ENCODE peak calls at places on chromosomes 2 and 18, in five cellular contexts. M, A, D, B and X are unnamed samples.

GRCh38 chr2:196170681-196171247 is 614 bp downstream of the STK17B start:
- DNase-seq in M (no peak), A (peak; percentile 68), D (peak; percentile 29), B (peak; percentile 85), X (peak; percentile 17)

GRCh38 chr2:61762292-61762691 is 91.6 kb downstream of the FAM161A start:
- DNase-seq in M (no peak), A (no peak), D (no peak), B (no peak), X (no peak)

GRCh38 chr2:230234845-230235244 is 9.3 kb downstream of the SP140 start:
- DNase-seq in M (no peak), A (no peak), D (no peak), B (no peak), X (no peak)

GRCh38 chr2:63408530-63408929 is 179.7 kb downstream of the WDPCP start:
- DNase-seq in M (no peak), A (no peak), D (no peak), B (no peak), X (no peak)

GRCh38 chr2:120589782-120590608 is 145.7 kb upstream of the GLI2 start:
- DNase-seq in M (no peak), A (no peak), D (no peak), B (peak; percentile 56), X (no peak)

GRCh38 chr2:107681946-107682345 is 144.7 kb upstream of the RGPD4 start:
- DNase-seq in M (no peak), A (no peak), D (peak; percentile 39), B (no peak), X (no peak)

GRCh38 chr2:68385232-68385906 is 20.3 kb downstream of the PLEK start:
- DNase-seq in M (no peak), A (no peak), D (no peak), B (no peak), X (no peak)

GRCh38 chr2:178008636-178009289 is 63.8 kb downstream of the PDE11A start:
- DNase-seq in M (no peak), A (no peak), D (no peak), B (no peak), X (no peak)

GRCh38 chr2:31475692-31476091 is 61.1 kb upstream of the XDH start:
- DNase-seq in M (no peak), A (no peak), D (no peak), B (no peak), X (no peak)

GRCh38 chr2:207483477-207483876 is 46.3 kb upstream of the CREB1 start:
- DNase-seq in M (no peak), A (no peak), D (no peak), B (peak; percentile 92), X (no peak)

GRCh38 chr2:26174691-26175181 is 1.8 kb downstream of the GAREM2 start:
- DNase-seq in M (no peak), A (no peak), D (no peak), B (no peak), X (no peak)

GRCh38 chr18:36672437-36673344 is 156.1 kb downstream of the TPGS2 start:
- DNase-seq in M (no peak), A (peak; percentile 45), D (no peak), B (no peak), X (no peak)

GRCh38 chr2:205929445-205930027 is 156.4 kb downstream of the INO80D start:
- DNase-seq in M (no peak), A (no peak), D (no peak), B (no peak), X (no peak)

GRCh38 chr18:48073231-48073930 is 142.9 kb upstream of the SMAD2 start:
- DNase-seq in M (no peak), A (no peak), D (no peak), B (no peak), X (no peak)

GRCh38 chr2:165804719-165805118 is 10.7 kb upstream of the GALNT3 start:
- DNase-seq in M (no peak), A (no peak), D (no peak), B (peak; percentile 79), X (no peak)

GRCh38 chr2:38959938-38960608 is 70.4 kb downstream of the ARHGEF33 start:
- DNase-seq in M (peak; percentile 68), A (peak; percentile 77), D (peak; percentile 85), B (peak; percentile 89), X (peak; percentile 56)

GRCh38 chr2:191696001-191696400 is 18.1 kb downstream of the NABP1 start:
- DNase-seq in M (no peak), A (peak; percentile 91), D (no peak), B (no peak), X (no peak)

GRCh38 chr2:186755066-186755465 is 61.2 kb downstream of the FAM171B start:
- DNase-seq in M (no peak), A (no peak), D (no peak), B (no peak), X (no peak)

GRCh38 chr2:4715065-4715464 is 977.1 kb upstream of the SOX11 start:
- DNase-seq in M (no peak), A (no peak), D (no peak), B (peak; percentile 1), X (no peak)

GRCh38 chr2:142536501-142536900 is 341.0 kb upstream of the KYNU start:
- DNase-seq in M (no peak), A (no peak), D (no peak), B (no peak), X (no peak)

GRCh38 chr2:233422050-233422639 is 67.9 kb downstream of the DGKD start:
- DNase-seq in M (no peak), A (no peak), D (no peak), B (no peak), X (no peak)

GRCh38 chr18:23710068-23710527 is 20.8 kb downstream of the LAMA3 start:
- DNase-seq in M (no peak), A (no peak), D (no peak), B (peak; percentile 27), X (no peak)

GRCh38 chr18:12290086-12290485 is 18.0 kb upstream of the TUBB6 start:
- DNase-seq in M (no peak), A (no peak), D (no peak), B (no peak), X (no peak)

GRCh38 chr2:36663851-36664715 is 32.4 kb upstream of the VIT start:
- DNase-seq in M (no peak), A (peak; percentile 74), D (peak; percentile 36), B (peak; percentile 80), X (peak; percentile 54)

GRCh38 chr2:72496479-72496878 is 329.4 kb downstream of the EXOC6B start:
- DNase-seq in M (no peak), A (no peak), D (no peak), B (no peak), X (no peak)

GRCh38 chr18:22485808-22486244 is 68.1 kb upstream of the CTAGE1 start:
- DNase-seq in M (no peak), A (peak; percentile 51), D (no peak), B (peak; percentile 40), X (no peak)

GRCh38 chr2:57793310-57793709 is 253.3 kb upstream of the VRK2 start:
- DNase-seq in M (no peak), A (no peak), D (no peak), B (no peak), X (no peak)

GRCh38 chr2:41727152-41727551 is 320.7 kb upstream of the PKDCC start:
- DNase-seq in M (no peak), A (no peak), D (no peak), B (no peak), X (no peak)

GRCh38 chr2:234015861-234016260 is 34.6 kb upstream of the SPP2 start:
- DNase-seq in M (no peak), A (no peak), D (no peak), B (no peak), X (no peak)

GRCh38 chr2:218284106-218284811 is 8.0 kb downstream of the TMBIM1 start:
- DNase-seq in M (no peak), A (peak; percentile 88), D (no peak), B (peak; percentile 89), X (no peak)

DNA sequence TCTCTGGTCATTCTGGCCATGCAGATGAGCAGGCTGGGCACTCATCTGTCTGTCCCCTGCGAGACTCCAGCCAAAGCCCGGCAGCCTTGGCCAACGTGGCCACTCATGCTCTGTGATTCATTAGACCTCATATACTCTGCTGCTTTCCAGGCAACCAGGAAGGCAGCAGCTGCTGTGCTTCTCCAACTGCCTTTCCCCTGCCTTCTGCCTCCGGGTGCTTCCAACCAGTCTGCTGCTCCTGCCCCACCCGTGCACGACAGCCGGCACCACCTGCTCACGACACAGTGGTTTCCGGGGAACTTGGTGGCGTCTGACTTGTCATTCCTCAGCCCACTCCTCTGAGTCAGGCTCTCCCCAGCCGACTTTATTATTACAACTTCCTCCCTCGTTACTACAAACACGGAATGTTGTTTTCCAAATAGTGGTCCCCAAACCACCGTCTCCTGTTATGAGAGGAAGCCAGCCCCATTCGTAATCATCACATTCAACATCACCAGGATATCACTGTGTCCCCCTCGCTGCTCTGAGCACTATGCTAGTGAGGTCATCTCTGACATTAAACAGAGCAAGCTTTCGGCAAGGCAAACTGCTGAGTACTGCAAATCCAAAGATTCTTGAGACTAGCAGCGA is 392.4 kb downstream of the ALK start:
- DNase-seq in M (no peak), A (peak; percentile 80), D (no peak), B (peak; percentile 8), X (no peak)
- H3K18ac ChIP-seq in M (no peak overlapping the region), A (no peak overlapping the region), D (no peak overlapping the region), B (no peak overlapping the region), X (peak overlapping the region; percentile 1)

DNA sequence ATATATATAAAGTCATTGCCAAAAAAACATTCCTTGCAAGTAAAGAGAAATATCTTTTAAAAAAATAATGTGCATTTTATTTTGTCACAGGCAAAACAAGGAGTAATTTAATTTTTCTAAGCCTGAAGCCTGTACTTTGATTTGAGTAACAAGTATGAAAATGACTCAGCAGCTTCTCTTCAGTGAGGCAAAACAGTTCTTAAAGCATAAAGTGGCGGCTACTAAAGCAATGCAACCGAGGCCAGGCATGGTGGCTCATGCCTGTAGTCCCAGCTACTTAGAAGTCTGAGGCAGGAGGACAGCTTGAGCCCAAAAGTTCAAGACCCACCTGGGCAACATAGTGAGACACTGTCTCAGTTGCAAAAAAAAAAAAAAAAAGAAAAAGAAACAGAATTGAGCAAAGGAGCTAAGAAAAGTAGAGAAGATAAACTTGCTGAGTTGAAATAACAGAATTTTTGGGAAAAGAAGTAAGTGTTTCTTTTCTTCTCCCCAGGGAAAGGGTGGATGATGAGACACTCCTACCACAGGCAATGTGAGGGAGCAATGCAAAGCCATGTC is 29.6 kb downstream of the DOK1 start:
- DNase-seq in M (no peak), A (peak; percentile 56), D (no peak), B (no peak), X (no peak)
- H4K91ac ChIP-seq in M (no peak overlapping the region), A (no peak overlapping the region), D (no peak overlapping the region), B (no peak overlapping the region), X (no peak overlapping the region)

GRCh38 chr18:78892201-78892600 is 87.4 kb upstream of the SALL3 start:
- DNase-seq in M (no peak), A (no peak), D (no peak), B (no peak), X (no peak)
- H2BK12ac ChIP-seq in M (no peak overlapping the region), A (no peak overlapping the region), D (no peak overlapping the region), B (no peak overlapping the region), X (no peak overlapping the region)

GRCh38 chr2:189406612-189407011 is 34.7 kb upstream of the WDR75 start:
- DNase-seq in M (no peak), A (peak; percentile 40), D (no peak), B (no peak), X (no peak)

GRCh38 chr2:189409136-189409535 is 32.1 kb upstream of the WDR75 start:
- DNase-seq in M (no peak), A (peak; percentile 16), D (no peak), B (no peak), X (no peak)

GRCh38 chr2:189407161-189407943 is 33.9 kb upstream of the WDR75 start:
- DNase-seq in M (no peak), A (peak; percentile 74), D (no peak), B (no peak), X (no peak)

GRCh38 chr2:189408294-189408693 is 33.0 kb upstream of the WDR75 start:
- DNase-seq in M (no peak), A (no peak), D (no peak), B (no peak), X (no peak)

GRCh38 chr2:189407944-189408209 is 33.4 kb upstream of the WDR75 start:
- DNase-seq in M (no peak), A (no peak), D (no peak), B (no peak), X (no peak)
- H3K18ac ChIP-seq in M (no peak overlapping the region), A (no peak overlapping the region), D (no peak overlapping the region), B (no peak overlapping the region), X (no peak overlapping the region)